ENCODE peak calls at places on chromosomes 2 and 18, in five cellular contexts. R is kidney epithelial cell; N is activated effector memory CD4-positive, alpha-beta T cell treated with Interleukin-2 at 50 U/mL for 16 hours; A is stimulated activated naive B cell treated with anti-CD40 and anti-IgM and Interleukin-4, amounts not matched to agents 10 μg/mL and 1 μg/mL and 100 μg/mL, for 72 hours; Y is stimulated activated CD8-positive, alpha-beta memory T cell treated with anti-CD3 and anti-CD28 coated beads, Interleukin-12 subunit alpha, Interleukin-12 subunit beta, amount 100 ng/mL, for 4 hours. P is an unnamed sample.
A peak's percentile ranks its signal among the peaks of the same experiment; 100 is the strongest.

GRCh38 chr2:217802261-217802660 is 200.5 kb downstream of the TNS1 start:
- DNase-seq in R (no peak), N (no peak), A (no peak), Y (no peak), P (no peak)

GRCh38 chr2:10078704-10079191 is 1.5 kb downstream of the CYS1 start:
- DNase-seq in R (no peak), N (no peak), A (no peak), Y (no peak), P (no peak)

GRCh38 chr18:74457043-74457742 is at the start of gene DIPK1C:
- DNase-seq in R (no peak), N (no peak), A (no peak), Y (no peak), P (no peak)

GRCh38 chr2:203740741-203741363 is 34.4 kb downstream of the CD28 start:
- DNase-seq in R (no peak), N (no peak), A (no peak), Y (no peak), P (no peak)

GRCh38 chr2:64142817-64143153 is 1.4 kb downstream of the PELI1 start:
- DNase-seq in R (no peak), N (no peak), A (no peak), Y (no peak), P (no peak)

GRCh38 chr18:12031836-12032235 is 50.5 kb downstream of the IMPA2 start:
- DNase-seq in R (no peak), N (no peak), A (no peak), Y (no peak), P (no peak)

GRCh38 chr2:236574424-236575145 is 5.0 kb downstream of the ACKR3 start:
- DNase-seq in R (no peak), N (no peak), A (no peak), Y (no peak), P (no peak)

GRCh38 chr2:204019572-204020501 is 83.3 kb downstream of the ICOS start:
- DNase-seq in R (peak; percentile 71), N (no peak), A (no peak), Y (no peak), P (no peak)

GRCh38 chr18:6929370-6930102 is 188.1 kb downstream of the LAMA1 start:
- DNase-seq in R (no peak), N (no peak), A (no peak), Y (no peak), P (no peak)

GRCh38 chr2:68831688-68832087 is 39.5 kb downstream of the BMP10 start:
- DNase-seq in R (no peak), N (no peak), A (no peak), Y (no peak), P (no peak)

P was measured in NCI-H2107.